ENCODE peak calls at places on chromosomes 13 and 19, in nine cellular contexts. One of them, this sample, is unnamed.

GRCh38 chr19:41415154-41415571 is 12.0 kb downstream of the B3GNT8 start:
- DNase-seq in CD4-positive, CD25-positive, alpha-beta regulatory T cell: no peak
- DNase-seq in substantia nigra: no peak
- DNase-seq in fibroblast of the aortic adventitia: no peak
- DNase-seq in PC-9: no peak
- DNase-seq in HS-27A: no peak
- DNase-seq in stimulated activated CD4-positive, alpha-beta T cell treated with anti-CD3 and anti-CD28 coated beads, Interleukin-2, amount 100 ng/mL, for 24 hours: no peak
- DNase-seq in left ventricle myocardium inferior: no peak
- DNase-seq in fibroblast of pulmonary artery: no peak
- DNase-seq in this sample: peak; percentile 67

GRCh38 chr13:44230736-44231135 is 142.9 kb upstream of the SERP2 start:
- DNase-seq in fibroblast of the aortic adventitia: peak; percentile 60
- DNase-seq in left ventricle myocardium inferior: no peak
- DNase-seq in stimulated activated CD4-positive, alpha-beta T cell treated with anti-CD3 and anti-CD28 coated beads, Interleukin-2, amount 100 ng/mL, for 24 hours: no peak
- DNase-seq in CD4-positive, CD25-positive, alpha-beta regulatory T cell: no peak
- DNase-seq in PC-9: peak; percentile 46
- DNase-seq in fibroblast of pulmonary artery: peak; percentile 59
- DNase-seq in HS-27A: no peak
- DNase-seq in substantia nigra: no peak
- DNase-seq in this sample: no peak

GRCh38 chr19:10518444-10519361 is 1.5 kb upstream of the S1PR5 start:
- DNase-seq in CD4-positive, CD25-positive, alpha-beta regulatory T cell: no peak
- DNase-seq in substantia nigra: no peak
- DNase-seq in PC-9: no peak
- DNase-seq in left ventricle myocardium inferior: no peak
- DNase-seq in HS-27A: no peak
- DNase-seq in stimulated activated CD4-positive, alpha-beta T cell treated with anti-CD3 and anti-CD28 coated beads, Interleukin-2, amount 100 ng/mL, for 24 hours: no peak
- DNase-seq in fibroblast of pulmonary artery: no peak
- DNase-seq in fibroblast of the aortic adventitia: no peak
- DNase-seq in this sample: no peak

GRCh38 chr13:73924607-73925006 is 209.6 kb downstream of the KLF12 start:
- DNase-seq in HS-27A: no peak
- DNase-seq in stimulated activated CD4-positive, alpha-beta T cell treated with anti-CD3 and anti-CD28 coated beads, Interleukin-2, amount 100 ng/mL, for 24 hours: no peak
- DNase-seq in substantia nigra: no peak
- DNase-seq in PC-9: no peak
- DNase-seq in fibroblast of the aortic adventitia: no peak
- DNase-seq in CD4-positive, CD25-positive, alpha-beta regulatory T cell: no peak
- DNase-seq in left ventricle myocardium inferior: no peak
- DNase-seq in fibroblast of pulmonary artery: no peak
- DNase-seq in this sample: no peak

GRCh38 chr13:98664924-98665637 is 87.4 kb downstream of the SLC15A1 start:
- DNase-seq in fibroblast of the aortic adventitia: no peak
- DNase-seq in PC-9: peak; percentile 80
- DNase-seq in left ventricle myocardium inferior: no peak
- DNase-seq in CD4-positive, CD25-positive, alpha-beta regulatory T cell: no peak
- DNase-seq in fibroblast of pulmonary artery: no peak
- DNase-seq in stimulated activated CD4-positive, alpha-beta T cell treated with anti-CD3 and anti-CD28 coated beads, Interleukin-2, amount 100 ng/mL, for 24 hours: no peak
- DNase-seq in substantia nigra: no peak
- DNase-seq in HS-27A: no peak
- DNase-seq in this sample: no peak

GRCh38 chr13:112240076-112240475 is 136.1 kb upstream of the SPACA7 start:
- DNase-seq in CD4-positive, CD25-positive, alpha-beta regulatory T cell: no peak
- DNase-seq in PC-9: no peak
- DNase-seq in left ventricle myocardium inferior: no peak
- DNase-seq in fibroblast of pulmonary artery: no peak
- DNase-seq in stimulated activated CD4-positive, alpha-beta T cell treated with anti-CD3 and anti-CD28 coated beads, Interleukin-2, amount 100 ng/mL, for 24 hours: no peak
- DNase-seq in HS-27A: no peak
- DNase-seq in fibroblast of the aortic adventitia: no peak
- DNase-seq in substantia nigra: no peak
- DNase-seq in this sample: no peak

GRCh38 chr19:38617764-38618589 is at the start of gene MAP4K1:
- DNase-seq in left ventricle myocardium inferior: peak; percentile 37
- DNase-seq in fibroblast of pulmonary artery: no peak
- DNase-seq in stimulated activated CD4-positive, alpha-beta T cell treated with anti-CD3 and anti-CD28 coated beads, Interleukin-2, amount 100 ng/mL, for 24 hours: peak; percentile 80
- DNase-seq in substantia nigra: no peak
- DNase-seq in fibroblast of the aortic adventitia: no peak
- DNase-seq in CD4-positive, CD25-positive, alpha-beta regulatory T cell: peak; percentile 65
- DNase-seq in HS-27A: no peak
- DNase-seq in PC-9: no peak
- DNase-seq in this sample: no peak

GRCh38 chr19:18053571-18054219 is 33.0 kb downstream of the IL12RB1 start:
- DNase-seq in stimulated activated CD4-positive, alpha-beta T cell treated with anti-CD3 and anti-CD28 coated beads, Interleukin-2, amount 100 ng/mL, for 24 hours: no peak
- DNase-seq in HS-27A: no peak
- DNase-seq in CD4-positive, CD25-positive, alpha-beta regulatory T cell: no peak
- DNase-seq in fibroblast of the aortic adventitia: peak; percentile 43
- DNase-seq in PC-9: peak; percentile 49
- DNase-seq in substantia nigra: no peak
- DNase-seq in left ventricle myocardium inferior: no peak
- DNase-seq in fibroblast of pulmonary artery: peak; percentile 20
- DNase-seq in this sample: no peak

GRCh38 chr19:21023901-21024300 is 3.4 kb downstream of the ZNF430 start:
- DNase-seq in CD4-positive, CD25-positive, alpha-beta regulatory T cell: no peak
- DNase-seq in stimulated activated CD4-positive, alpha-beta T cell treated with anti-CD3 and anti-CD28 coated beads, Interleukin-2, amount 100 ng/mL, for 24 hours: no peak
- DNase-seq in left ventricle myocardium inferior: no peak
- DNase-seq in PC-9: no peak
- DNase-seq in fibroblast of the aortic adventitia: peak; percentile 19
- DNase-seq in fibroblast of pulmonary artery: no peak
- DNase-seq in substantia nigra: no peak
- DNase-seq in HS-27A: no peak
- DNase-seq in this sample: no peak

GRCh38 chr13:66348745-66349720 is 881.1 kb downstream of the PCDH9 start:
- DNase-seq in substantia nigra: no peak
- DNase-seq in left ventricle myocardium inferior: peak; percentile 15
- DNase-seq in PC-9: no peak
- DNase-seq in HS-27A: no peak
- DNase-seq in fibroblast of the aortic adventitia: peak; percentile 2
- DNase-seq in fibroblast of pulmonary artery: peak; percentile 43
- DNase-seq in CD4-positive, CD25-positive, alpha-beta regulatory T cell: no peak
- DNase-seq in stimulated activated CD4-positive, alpha-beta T cell treated with anti-CD3 and anti-CD28 coated beads, Interleukin-2, amount 100 ng/mL, for 24 hours: no peak
- DNase-seq in this sample: no peak

GRCh38 chr13:99432637-99433542 is 68.4 kb upstream of the TM9SF2 start:
- DNase-seq in left ventricle myocardium inferior: peak; percentile 65
- DNase-seq in HS-27A: no peak
- DNase-seq in PC-9: peak; percentile 86
- DNase-seq in fibroblast of the aortic adventitia: peak; percentile 40
- DNase-seq in stimulated activated CD4-positive, alpha-beta T cell treated with anti-CD3 and anti-CD28 coated beads, Interleukin-2, amount 100 ng/mL, for 24 hours: peak; percentile 92
- DNase-seq in CD4-positive, CD25-positive, alpha-beta regulatory T cell: peak; percentile 45
- DNase-seq in fibroblast of pulmonary artery: peak; percentile 58
- DNase-seq in substantia nigra: no peak
- DNase-seq in this sample: no peak

GRCh38 chr19:633786-634639 is 676 bp upstream of the POLRMT start:
- DNase-seq in PC-9: no peak
- DNase-seq in fibroblast of pulmonary artery: no peak
- DNase-seq in substantia nigra: no peak
- DNase-seq in stimulated activated CD4-positive, alpha-beta T cell treated with anti-CD3 and anti-CD28 coated beads, Interleukin-2, amount 100 ng/mL, for 24 hours: no peak
- DNase-seq in HS-27A: no peak
- DNase-seq in left ventricle myocardium inferior: no peak
- DNase-seq in CD4-positive, CD25-positive, alpha-beta regulatory T cell: no peak
- DNase-seq in fibroblast of the aortic adventitia: no peak
- DNase-seq in this sample: no peak

GRCh38 chr13:47005761-47006414 is 109.0 kb upstream of the HTR2A start:
- DNase-seq in fibroblast of the aortic adventitia: no peak
- DNase-seq in PC-9: no peak
- DNase-seq in CD4-positive, CD25-positive, alpha-beta regulatory T cell: no peak
- DNase-seq in substantia nigra: no peak
- DNase-seq in left ventricle myocardium inferior: no peak
- DNase-seq in HS-27A: no peak
- DNase-seq in fibroblast of pulmonary artery: no peak
- DNase-seq in stimulated activated CD4-positive, alpha-beta T cell treated with anti-CD3 and anti-CD28 coated beads, Interleukin-2, amount 100 ng/mL, for 24 hours: no peak
- DNase-seq in this sample: no peak

GRCh38 chr13:84661718-84662117 is 779.4 kb upstream of the SLITRK1 start:
- DNase-seq in HS-27A: no peak
- DNase-seq in left ventricle myocardium inferior: no peak
- DNase-seq in stimulated activated CD4-positive, alpha-beta T cell treated with anti-CD3 and anti-CD28 coated beads, Interleukin-2, amount 100 ng/mL, for 24 hours: no peak
- DNase-seq in PC-9: no peak
- DNase-seq in fibroblast of the aortic adventitia: no peak
- DNase-seq in substantia nigra: no peak
- DNase-seq in CD4-positive, CD25-positive, alpha-beta regulatory T cell: no peak
- DNase-seq in fibroblast of pulmonary artery: no peak
- DNase-seq in this sample: no peak